ENCODE peak calls at places on chromosomes 12 and 14, in four cellular contexts. I is right lobe of liver, B is SK-N-SH, A is tibial nerve. Q is an unnamed sample.

GRCh38 chr14:74620497-74620921 is 8.5 kb upstream of the LTBP2 start:
- DNase-seq in I (no peak), A (no peak), B (no peak), Q (peak; percentile 90)

GRCh38 chr14:68819260-68819691 is 26.4 kb upstream of the ZFP36L1 start:
- DNase-seq in A (no peak), I (no peak), B (peak; percentile 5), Q (peak; percentile 82)

GRCh38 chr12:66235626-66236281 is 46.7 kb downstream of the IRAK3 start:
- DNase-seq in A (no peak), B (peak; percentile 22), I (no peak), Q (no peak)

GRCh38 chr14:80607430-80608200 is 333.9 kb downstream of the CEP128 start:
- DNase-seq in I (no peak), B (no peak), A (no peak), Q (no peak)

GRCh38 chr14:103518416-103519042 is 4.1 kb downstream of the CKB start:
- DNase-seq in A (peak; percentile 59), I (peak; percentile 69), B (peak; percentile 92), Q (peak; percentile 78)

GRCh38 chr12:94909609-94910008 is 93.9 kb downstream of the NDUFA12 start:
- DNase-seq in I (no peak), A (no peak), B (no peak), Q (no peak)

GRCh38 chr14:78683206-78683605 is 513.0 kb downstream of the NRXN3 start:
- DNase-seq in B (no peak), A (no peak), I (no peak), Q (no peak)

GRCh38 chr12:48454675-48455074 is 17.7 kb upstream of the ANP32D start:
- DNase-seq in A (no peak), B (no peak), I (no peak), Q (no peak)

DNA sequence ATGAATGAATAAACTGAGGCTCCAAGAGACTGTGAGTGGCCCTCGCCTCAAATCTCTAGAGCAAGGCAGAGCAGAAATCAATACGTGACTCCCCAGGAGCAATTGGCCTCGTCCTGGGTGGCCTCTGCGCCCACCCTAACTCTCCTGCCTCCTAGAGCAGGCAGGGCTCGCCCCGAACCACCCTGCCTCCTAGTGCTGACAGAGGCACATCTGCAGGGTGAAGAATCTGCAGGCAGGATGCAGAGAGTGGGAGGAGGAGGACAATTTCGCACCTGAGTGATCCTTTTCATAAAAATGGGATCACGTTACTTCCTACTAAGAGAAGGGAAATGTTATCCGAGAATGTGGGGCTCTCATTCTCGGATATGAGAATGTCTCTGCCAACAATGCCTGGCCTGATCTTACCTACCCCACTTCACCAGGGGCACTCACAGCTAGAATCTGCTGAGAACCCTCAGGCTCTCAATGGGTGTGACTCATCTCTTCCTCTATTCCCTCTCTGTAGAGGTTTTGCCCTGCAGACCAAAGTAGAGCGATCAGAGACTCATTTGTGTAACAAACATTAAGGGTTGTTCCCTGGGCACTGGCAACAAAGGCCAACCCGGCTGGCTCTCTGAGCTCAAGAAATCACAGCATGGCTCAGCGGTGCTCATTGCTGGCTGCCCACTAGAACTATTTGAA is 61.7 kb upstream of the BCL2L14 start:
- DNase-seq in I (no peak), B (no peak), A (no peak), Q (no peak)
- H3K4me1 ChIP-seq in I (no peaks in the 10 kb centered on the region), B (peaks cover 24% of the 10 kb centered on the region), A (peaks cover 31% of the 10 kb centered on the region), Q (no peaks in the 10 kb centered on the region)

DNA sequence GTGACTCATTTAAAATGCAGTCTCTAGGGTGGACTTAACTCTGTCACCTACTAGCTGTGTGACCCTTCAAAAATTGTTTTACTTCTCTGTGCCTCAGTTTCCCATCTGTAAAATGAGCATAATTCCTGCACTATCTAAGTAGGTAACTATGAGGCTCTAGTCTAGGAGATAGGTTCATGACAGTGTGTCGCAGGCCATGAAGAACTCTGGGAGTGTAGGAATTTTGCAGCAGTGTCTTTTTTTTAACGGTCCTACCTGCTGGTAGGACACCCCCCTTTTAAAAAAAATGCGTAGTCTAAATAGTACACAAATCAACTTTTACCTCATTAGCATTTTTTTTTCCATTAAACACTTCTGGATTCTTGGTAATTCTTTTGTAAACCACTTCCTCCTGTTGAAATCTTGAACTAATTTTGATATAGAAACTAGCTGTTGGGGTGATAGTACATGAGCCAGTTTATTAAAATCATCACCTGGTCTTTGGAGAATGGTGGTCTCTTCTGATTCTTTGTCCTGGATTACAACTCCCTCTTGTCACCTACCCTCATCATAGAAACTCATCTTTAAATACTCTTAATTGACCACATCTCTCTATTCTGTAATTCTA is 86.0 kb upstream of the SLC38A2 start:
- DNase-seq in B (no peak), I (no peak), A (no peak), Q (no peak)
- H3K27ac ChIP-seq in B (no peak overlapping the region), I (no peak overlapping the region), A (no peak overlapping the region), Q (no peak overlapping the region)

GRCh38 chr12:118050972-118051910 is 9.7 kb downstream of the WSB2 start:
- DNase-seq in I (no peak), A (no peak), B (no peak), Q (no peak)
- TF ChIP-seq CTCF in I (no peak), A (no peak), B (peak; percentile 6), Q (no peak)

GRCh38 chr14:104979758-104980591 is 1.8 kb upstream of the AHNAK2 start:
- DNase-seq in A (no peak), I (peak; percentile 91), B (peak; percentile 81), Q (peak; percentile 89)
- H3K4me1 ChIP-seq in A (peaks cover 36% of the 10 kb centered on the region), I (no peaks in the 10 kb centered on the region), B (peaks cover 9% of the 10 kb centered on the region), Q (peaks cover 16% of the 10 kb centered on the region)

GRCh38 chr12:67748761-67749075 is 100.2 kb downstream of the DYRK2 start:
- DNase-seq in B (no peak), I (no peak), A (no peak), Q (no peak)
- H3K27ac ChIP-seq in B (no peak overlapping the region), I (no peak overlapping the region), A (no peak overlapping the region), Q (peak overlapping the region; percentile 56)

GRCh38 chr12:122081108-122081696 is 2.6 kb downstream of the MLXIP start:
- DNase-seq in I (no peak), B (no peak), A (no peak), Q (no peak)
- TF ChIP-seq CTCF in I (no peak), B (no peak), A (no peak), Q (no peak)

GRCh38 chr12:121705514-121705913 is 7.0 kb upstream of the TMEM120B start:
- DNase-seq in I (no peak), A (no peak), B (no peak), Q (no peak)

GRCh38 chr12:121708313-121709063 is 4.1 kb upstream of the TMEM120B start:
- DNase-seq in B (no peak), I (no peak), A (no peak), Q (no peak)

GRCh38 chr12:121701667-121702277 is 10.8 kb upstream of the TMEM120B start:
- DNase-seq in I (no peak), A (no peak), B (no peak), Q (no peak)

GRCh38 chr12:121697093-121697698 is 15.4 kb upstream of the TMEM120B start:
- DNase-seq in B (peak; percentile 51), A (no peak), I (no peak), Q (no peak)

DNA sequence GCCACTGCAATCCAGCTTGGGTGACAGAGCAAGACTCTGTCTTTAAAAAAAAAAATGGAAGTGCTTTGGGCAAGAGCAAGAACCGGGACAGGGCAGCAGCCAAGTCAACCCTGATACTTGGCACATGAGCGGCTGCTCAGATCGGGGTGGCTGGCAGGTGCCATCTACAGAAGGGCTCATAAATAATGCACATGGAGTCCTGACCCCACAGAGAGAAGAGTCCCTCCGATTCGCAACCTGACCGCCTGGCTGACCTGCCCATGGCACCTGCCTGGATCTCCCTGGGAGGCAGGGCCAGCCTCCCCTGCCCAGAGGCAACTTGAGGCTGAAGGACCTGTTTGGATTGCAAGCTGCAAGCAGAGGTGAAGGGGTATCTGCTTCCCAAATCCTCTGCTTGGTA is 9.6 kb upstream of the TMEM120B start:
- DNase-seq in B (no peak), I (no peak), A (no peak), Q (no peak)
- H3K4me1 ChIP-seq in B (no peaks in the 10 kb centered on the region), I (no peaks in the 10 kb centered on the region), A (peaks cover 5% of the 10 kb centered on the region), Q (no peaks in the 10 kb centered on the region)